ENCODE peak calls at places on chromosomes 12 and 14, in six cellular contexts. A is sigmoid colon, R is IMR-90, Z is A549, F is Panc1, P is GM12865. E is an unnamed sample.
A peak's percentile ranks its signal among the peaks of the same experiment; 100 is the strongest.

GRCh38 chr12:25958254-25959068 is at the start of gene RASSF8:
- DNase-seq in R (peak; percentile 72), P (peak; percentile 54), Z (peak; percentile 53), A (peak; percentile 88), F (no peak), E (peak; percentile 94)

GRCh38 chr12:106240821-106241220 is 7.0 kb downstream of the CKAP4 start:
- DNase-seq in A (no peak), R (no peak), P (no peak), F (no peak), Z (no peak), E (no peak)

GRCh38 chr12:47361389-47362031 is 281.8 kb upstream of the AMIGO2 start:
- DNase-seq in R (no peak), Z (no peak), F (no peak), P (peak; percentile 45), A (no peak), E (no peak)

GRCh38 chr12:124412646-124413015 is 117.7 kb downstream of the RFLNA start:
- DNase-seq in R (no peak), Z (no peak), A (no peak), F (no peak), P (no peak), E (no peak)

GRCh38 chr12:127158385-127159061 is 1108.4 kb upstream of the TMEM132C start:
- DNase-seq in R (no peak), Z (no peak), A (no peak), P (no peak), F (no peak), E (no peak)

GRCh38 chr14:67941456-67942018 is 122.0 kb downstream of the RAD51B start:
- DNase-seq in Z (no peak), A (no peak), R (peak; percentile 38), F (no peak), P (no peak), E (peak; percentile 27)

GRCh38 chr12:95164656-95165055 is 52.6 kb downstream of the FGD6 start:
- DNase-seq in P (no peak), F (no peak), A (no peak), Z (no peak), R (peak; percentile 30), E (peak; percentile 21)

GRCh38 chr14:75399819-75400678 is 27.8 kb upstream of the JDP2 start:
- DNase-seq in A (peak; percentile 98), F (no peak), R (no peak), P (no peak), Z (peak; percentile 18), E (peak; percentile 76)

GRCh38 chr12:14364583-14365271 is 755 bp upstream of the ATF7IP start:
- DNase-seq in P (no peak), F (no peak), A (no peak), Z (no peak), R (no peak), E (no peak)

GRCh38 chr12:54565658-54566552 is 16.5 kb downstream of the PDE1B start:
- DNase-seq in F (no peak), P (no peak), Z (no peak), R (no peak), A (no peak), E (no peak)

GRCh38 chr12:76879710-76880025 is 849 bp upstream of the CSRP2 start:
- DNase-seq in R (no peak), Z (no peak), P (no peak), F (no peak), A (no peak), E (no peak)
- H3K4me3 ChIP-seq in R (peak overlapping the region; percentile 64), Z (peak overlapping the region; percentile 56), P (peak overlapping the region; percentile 78), F (peak overlapping the region; percentile 83), A (peak overlapping the region; percentile 75), E (peak overlapping the region; percentile 88)

GRCh38 chr14:65100905-65101541 is 1.3 kb downstream of the MAX start:
- DNase-seq in A (no peak), Z (no peak), F (no peak), R (no peak), P (no peak), E (no peak)

GRCh38 chr14:65104791-65105190 is 2.5 kb upstream of the MAX start:
- DNase-seq in Z (no peak), A (no peak), R (no peak), F (no peak), P (no peak), E (no peak)

GRCh38 chr14:65102441-65103149 is at the start of gene MAX:
- DNase-seq in A (peak; percentile 99), F (peak; percentile 69), P (peak; percentile 99), Z (peak; percentile 96), R (peak; percentile 98), E (peak; percentile 98)

GRCh38 chr14:65101631-65102440 is 481 bp downstream of the MAX start:
- DNase-seq in Z (no peak), R (no peak), F (no peak), P (peak; percentile 18), A (no peak), E (peak; percentile 24)

DNA sequence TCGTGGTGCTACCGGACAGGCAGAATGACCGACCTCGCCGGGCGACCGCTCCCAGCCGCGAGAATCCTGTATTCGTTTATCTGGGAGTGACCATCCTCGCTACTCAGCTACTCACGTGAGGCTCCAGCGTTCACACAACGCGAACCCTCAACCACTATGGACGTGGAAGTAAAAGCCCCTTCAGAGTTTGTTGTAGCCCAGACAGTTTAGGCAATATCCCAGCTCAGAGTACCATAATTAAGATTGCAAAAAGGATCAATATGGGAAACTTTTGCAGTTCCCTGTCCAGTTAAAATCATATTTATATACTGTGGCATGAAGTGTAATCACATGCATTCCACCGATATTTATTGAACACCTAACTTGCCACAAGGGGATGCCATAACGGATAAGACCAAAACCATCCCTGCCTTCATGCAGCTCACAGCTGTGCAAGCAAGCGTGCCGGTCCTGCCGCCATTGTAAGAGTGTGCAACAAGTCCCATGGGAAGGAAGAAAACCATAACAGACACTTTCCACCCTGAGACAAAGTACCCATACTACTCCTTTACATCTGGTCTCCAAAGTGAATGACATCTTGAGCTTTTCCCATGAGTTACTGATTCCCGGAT is 938 bp upstream of the MAX start:
- DNase-seq in Z (peak; percentile 32), R (peak; percentile 27), F (no peak), A (no peak), P (peak; percentile 67), E (peak; percentile 9)
- TF ChIP-seq CTCF in Z (peak; percentile 43), R (peak; percentile 4), F (peak; percentile 34), A (no peak), P (peak; percentile 19), E (peak; percentile 18)

GRCh38 chr14:73771848-73772705 is 57.9 kb upstream of the PNMA1 start:
- DNase-seq in A (no peak), R (peak; percentile 86), Z (no peak), F (no peak), P (peak; percentile 95), E (peak; percentile 77)
- H3K4me3 ChIP-seq in A (no peak overlapping the region), R (no peak overlapping the region), Z (no peak overlapping the region), F (no peak overlapping the region), P (peak overlapping the region; percentile 49), E (no peak overlapping the region)

GRCh38 chr14:102782974-102783373 is 5.7 kb downstream of the TRAF3 start:
- DNase-seq in Z (no peak), P (no peak), A (no peak), F (no peak), R (no peak), E (no peak)
- TF ChIP-seq CTCF in Z (no peak), P (no peak), A (no peak), F (no peak), R (no peak), E (no peak)

GRCh38 chr14:22587247-22587646 is 1.8 kb downstream of the DAD1 start:
- DNase-seq in A (no peak), F (no peak), Z (no peak), P (no peak), R (no peak), E (no peak)
- H3K4me3 ChIP-seq in A (no peak overlapping the region), F (no peak overlapping the region), Z (no peak overlapping the region), P (no peak overlapping the region), R (no peak overlapping the region), E (peak overlapping the region; percentile 77)

GRCh38 chr14:65286443-65286842 is 126.1 kb upstream of the FUT8 start:
- DNase-seq in R (no peak), F (no peak), Z (peak; percentile 32), A (no peak), P (peak; percentile 85), E (peak; percentile 53)

GRCh38 chr14:65282909-65283253 is 129.6 kb upstream of the FUT8 start:
- DNase-seq in Z (no peak), A (no peak), R (no peak), F (no peak), P (peak; percentile 69), E (no peak)

GRCh38 chr14:65290830-65291229 is 121.7 kb upstream of the FUT8 start:
- DNase-seq in R (peak; percentile 85), P (peak; percentile 68), Z (no peak), A (no peak), F (no peak), E (peak; percentile 88)

GRCh38 chr14:65291561-65291960 is 121.0 kb upstream of the FUT8 start:
- DNase-seq in Z (no peak), F (no peak), P (no peak), R (no peak), A (no peak), E (no peak)

DNA sequence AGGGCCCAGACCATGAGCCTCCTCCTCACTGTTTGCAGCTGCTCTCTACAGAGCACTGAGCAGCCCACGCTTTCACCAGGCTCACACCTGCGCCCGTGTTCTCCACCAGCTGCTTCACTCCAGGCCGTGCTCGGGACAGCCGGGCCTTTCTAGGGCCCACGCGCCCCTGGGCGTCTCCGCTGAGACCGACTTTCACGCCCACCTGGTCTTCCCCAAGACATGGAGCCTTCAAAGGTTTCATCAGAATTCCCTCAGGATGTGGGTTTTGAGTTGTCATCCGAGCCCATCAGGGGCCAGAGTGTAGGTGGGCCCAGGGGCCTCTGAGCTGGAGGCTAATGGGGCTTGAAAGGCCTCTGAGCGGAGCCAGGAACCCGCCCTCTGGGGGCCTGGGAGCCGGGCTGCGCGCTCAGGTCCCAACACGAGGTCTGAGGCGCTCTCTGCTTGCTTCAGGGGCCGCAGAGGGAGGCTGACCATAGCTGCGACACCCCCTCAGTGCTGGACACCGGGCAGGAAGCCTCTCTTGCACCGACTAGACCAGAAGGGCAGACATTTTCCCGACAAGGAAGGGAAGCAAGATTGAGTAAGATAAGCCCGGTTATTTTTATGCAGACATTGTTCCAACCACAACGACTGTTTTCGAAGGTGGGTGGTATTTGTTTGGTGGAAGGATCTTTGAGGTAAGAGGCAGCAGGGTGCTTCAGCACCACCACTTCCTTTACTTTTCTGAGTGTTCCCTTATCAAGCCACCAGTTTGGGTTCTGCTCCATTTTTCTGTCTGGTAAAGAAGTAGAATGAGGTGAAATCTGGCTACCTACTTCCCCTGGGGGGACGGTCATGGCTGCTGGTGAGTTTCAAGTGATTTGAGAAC is 125.0 kb upstream of the FUT8 start:
- DNase-seq in Z (no peak), R (no peak), F (no peak), P (peak; percentile 84), A (no peak), E (no peak)
- TF ChIP-seq CTCF in Z (no peak), R (no peak), F (no peak), P (no peak), A (no peak), E (no peak)

GRCh38 chr12:120367924-120368788 is 808 bp downstream of the MSI1 start:
- DNase-seq in Z (no peak), F (no peak), A (no peak), R (no peak), P (no peak), E (no peak)

GRCh38 chr12:120368789-120369475 is at the start of gene MSI1:
- DNase-seq in R (no peak), Z (no peak), A (no peak), P (no peak), F (no peak), E (no peak)

GRCh38 chr12:120366884-120367251 is 2.1 kb downstream of the MSI1 start:
- DNase-seq in R (no peak), P (no peak), A (no peak), Z (no peak), F (no peak), E (no peak)

GRCh38 chr12:120366341-120366705 is 2.6 kb downstream of the MSI1 start:
- DNase-seq in Z (no peak), A (no peak), R (no peak), P (no peak), F (no peak), E (no peak)

GRCh38 chr12:120367252-120367923 is 1.6 kb downstream of the MSI1 start:
- DNase-seq in F (no peak), P (no peak), R (no peak), Z (no peak), A (no peak), E (no peak)
- H3K4me3 ChIP-seq in F (peak overlapping the region; percentile 42), P (no peak overlapping the region), R (no peak overlapping the region), Z (no peak overlapping the region), A (no peak overlapping the region), E (no peak overlapping the region)